ENCODE peak calls at places on chromosomes 1 and 21, in four cellular contexts. T, P, L and W are unnamed samples.
A peak's percentile ranks its signal among the peaks of the same experiment; 100 is the strongest.

GRCh38 chr1:180994262-180994661 is 28.4 kb downstream of the STX6 start:
- DNase-seq in T (peak; percentile 24), P (no peak), L (no peak), W (peak; percentile 16)

GRCh38 chr1:22131875-22132486 is 10.9 kb downstream of the WNT4 start:
- DNase-seq in T (peak; percentile 15), P (no peak), L (no peak), W (no peak)

GRCh38 chr1:51421961-51422360 is 91.6 kb upstream of the TTC39A start:
- DNase-seq in T (peak; percentile 78), P (peak; percentile 55), L (peak; percentile 75), W (peak; percentile 84)

GRCh38 chr1:241330619-241331327 is 26.2 kb downstream of the RGS7 start:
- DNase-seq in T (no peak), P (no peak), L (no peak), W (no peak)

GRCh38 chr1:108636876-108637275 is 24.0 kb downstream of the HENMT1 start:
- DNase-seq in T (peak; percentile 71), P (no peak), L (no peak), W (no peak)

GRCh38 chr1:156898151-156898550 is 4.6 kb downstream of the PEAR1 start:
- DNase-seq in T (no peak), P (peak; percentile 89), L (peak; percentile 71), W (peak; percentile 86)

GRCh38 chr1:209670441-209671082 is 4.7 kb upstream of the G0S2 start:
- DNase-seq in T (no peak), P (peak; percentile 45), L (peak; percentile 60), W (peak; percentile 51)

GRCh38 chr21:39386194-39386593 is 37.3 kb upstream of the HMGN1 start:
- DNase-seq in T (no peak), P (no peak), L (peak; percentile 5), W (peak; percentile 6)

GRCh38 chr1:53573931-53574330 is 114.7 kb downstream of the DMRTB1 start:
- DNase-seq in T (no peak), P (no peak), L (no peak), W (no peak)

GRCh38 chr1:36279110-36279788 is 26.9 kb upstream of the SH3D21 start:
- DNase-seq in T (peak; percentile 84), P (no peak), L (peak; percentile 28), W (peak; percentile 79)

GRCh38 chr1:208499021-208499420 is 254.8 kb upstream of the PLXNA2 start:
- DNase-seq in T (no peak), P (no peak), L (no peak), W (no peak)